ENCODE peak calls at places on chromosomes 4 and X, in seven cellular contexts. O, D, V, G, W, S and H are unnamed samples.

GRCh38 chr4:74886490-74886889 is 46.4 kb upstream of the PARM1 start:
- DNase-seq in O (peak; percentile 56), D (peak; percentile 28), V (no peak), G (no peak), W (no peak), S (no peak), H (no peak)

GRCh38 chrX:31931225-31931624 is 859.4 kb upstream of the FTHL17 start:
- DNase-seq in O (no peak), D (no peak), V (no peak), G (no peak), W (no peak), S (no peak), H (no peak)

GRCh38 chrX:15686818-15687685 is 22.4 kb upstream of the CLTRN start:
- DNase-seq in O (peak; percentile 73), D (peak; percentile 2), V (no peak), G (no peak), W (peak; percentile 65), S (peak; percentile 26), H (no peak)

GRCh38 chrX:2928127-2928582 is 984 bp downstream of the ARSD start:
- DNase-seq in O (peak; percentile 70), D (no peak), V (peak; percentile 85), G (peak; percentile 92), W (no peak), S (no peak), H (no peak)

GRCh38 chr4:102774254-102774653 is 13.5 kb upstream of the MANBA start:
- DNase-seq in O (no peak), D (no peak), V (no peak), G (no peak), W (no peak), S (no peak), H (no peak)

GRCh38 chr4:127809173-127809800 is 27.2 kb downstream of the HSPA4L start:
- DNase-seq in O (no peak), D (no peak), V (no peak), G (no peak), W (no peak), S (no peak), H (no peak)

GRCh38 chr4:1599491-1600210 is 84.5 kb downstream of the FAM53A start:
- DNase-seq in O (no peak), D (no peak), V (peak; percentile 67), G (no peak), W (no peak), S (no peak), H (no peak)

GRCh38 chrX:6683353-6683752 is 148.4 kb upstream of the VCX3A start:
- DNase-seq in O (no peak), D (no peak), V (no peak), G (no peak), W (no peak), S (no peak), H (no peak)

GRCh38 chr4:46844325-46844917 is 64.6 kb downstream of the COX7B2 start:
- DNase-seq in O (no peak), D (peak; percentile 52), V (no peak), G (no peak), W (peak; percentile 32), S (no peak), H (no peak)

GRCh38 chrX:56233682-56234081 is 1.5 kb downstream of the KLF8 start:
- DNase-seq in O (peak; percentile 59), D (no peak), V (peak; percentile 86), G (peak; percentile 87), W (peak; percentile 16), S (no peak), H (no peak)

GRCh38 chr4:86108152-86108551 is 251.7 kb downstream of the MAPK10 start:
- DNase-seq in O (no peak), D (no peak), V (no peak), G (no peak), W (no peak), S (no peak), H (no peak)

GRCh38 chrX:100935767-100936166 is 7.0 kb upstream of the XKRX start:
- DNase-seq in O (no peak), D (no peak), V (no peak), G (no peak), W (no peak), S (no peak), H (no peak)

GRCh38 chr4:11424000-11424399 is 4.7 kb downstream of the HS3ST1 start:
- DNase-seq in O (peak; percentile 62), D (peak; percentile 29), V (no peak), G (no peak), W (peak; percentile 21), S (no peak), H (no peak)

GRCh38 chr4:5462254-5462835 is 246.0 kb downstream of the EVC2 start:
- DNase-seq in O (no peak), D (no peak), V (no peak), G (peak; percentile 64), W (no peak), S (no peak), H (no peak)

GRCh38 chrX:102899940-102900916 is 36.8 kb upstream of the RAB40AL start:
- DNase-seq in O (peak; percentile 52), D (peak; percentile 18), V (peak; percentile 78), G (peak; percentile 88), W (peak; percentile 63), S (peak; percentile 33), H (no peak)

GRCh38 chr4:24186466-24186865 is 296.6 kb upstream of the PPARGC1A start:
- DNase-seq in O (no peak), D (no peak), V (no peak), G (no peak), W (no peak), S (no peak), H (no peak)

GRCh38 chrX:94831364-94831763 is 1157.4 kb downstream of the FAM133A start:
- DNase-seq in O (no peak), D (no peak), V (no peak), G (no peak), W (no peak), S (no peak), H (no peak)

GRCh38 chr4:26753642-26754041 is 107.0 kb upstream of the STIM2 start:
- DNase-seq in O (no peak), D (no peak), V (peak; percentile 85), G (no peak), W (no peak), S (no peak), H (no peak)

GRCh38 chrX:41823402-41823801 is 99.4 kb downstream of the GPR82 start:
- DNase-seq in O (no peak), D (no peak), V (no peak), G (no peak), W (no peak), S (no peak), H (no peak)

GRCh38 chr4:69092190-69092589 is 4.1 kb upstream of the UGT2B7 start:
- DNase-seq in O (no peak), D (peak; percentile 20), V (no peak), G (no peak), W (no peak), S (no peak), H (no peak)

GRCh38 chr4:10456270-10457254 is 664 bp downstream of the ZNF518B start:
- DNase-seq in O (no peak), D (peak; percentile 6), V (peak; percentile 83), G (no peak), W (peak; percentile 72), S (no peak), H (no peak)

GRCh38 chr4:80259012-80259411 is 7.5 kb upstream of the FGF5 start:
- DNase-seq in O (no peak), D (peak; percentile 78), V (no peak), G (no peak), W (no peak), S (no peak), H (no peak)

GRCh38 chr4:68369474-68369805 is 19.6 kb upstream of the YTHDC1 start:
- DNase-seq in O (no peak), D (no peak), V (no peak), G (no peak), W (no peak), S (no peak), H (no peak)

GRCh38 chr4:26861434-26862186 is 969 bp downstream of the STIM2 start:
- DNase-seq in O (peak; percentile 75), D (peak; percentile 50), V (peak; percentile 90), G (peak; percentile 94), W (peak; percentile 83), S (peak; percentile 38), H (peak; percentile 10)

GRCh38 chr4:184358521-184359232 is 115.7 kb downstream of the IRF2 start:
- DNase-seq in O (no peak), D (no peak), V (no peak), G (no peak), W (no peak), S (no peak), H (no peak)

GRCh38 chrX:134006484-134007161 is 21.2 kb upstream of the GPC3 start:
- DNase-seq in O (no peak), D (no peak), V (no peak), G (no peak), W (peak; percentile 29), S (no peak), H (no peak)

GRCh38 chr4:16745009-16745408 is 153.4 kb downstream of the LDB2 start:
- DNase-seq in O (no peak), D (no peak), V (no peak), G (no peak), W (no peak), S (no peak), H (no peak)

GRCh38 chr4:113919145-113919544 is 60.3 kb downstream of the ARSJ start:
- DNase-seq in O (no peak), D (no peak), V (no peak), G (no peak), W (no peak), S (no peak), H (no peak)